ENCODE peak calls at places on chromosomes 4 and X, in five cellular contexts. G, T, N, L and F are unnamed samples.

GRCh38 chr4:101205878-101206277 is 141.4 kb downstream of the PPP3CA start:
- DNase-seq in G (peak; percentile 7), T (no peak), N (no peak), L (no peak), F (no peak)

GRCh38 chr4:64781737-64782326 is 372.6 kb upstream of the TECRL start:
- DNase-seq in G (no peak), T (no peak), N (no peak), L (no peak), F (no peak)

GRCh38 chr4:52873191-52873590 is 11.1 kb downstream of the RASL11B start:
- DNase-seq in G (no peak), T (no peak), N (no peak), L (peak; percentile 28), F (no peak)

GRCh38 chrX:16992902-16993301 is 46.4 kb downstream of the REPS2 start:
- DNase-seq in G (no peak), T (no peak), N (no peak), L (no peak), F (no peak)

GRCh38 chr4:96166806-96167205 is 326.9 kb downstream of the PDHA2 start:
- DNase-seq in G (no peak), T (no peak), N (no peak), L (no peak), F (no peak)

GRCh38 chr4:104897297-104897645 is 249.4 kb upstream of the TET2 start:
- DNase-seq in G (no peak), T (no peak), N (no peak), L (no peak), F (no peak)

GRCh38 chrX:21986596-21986995 is 45.5 kb upstream of the PHEX start:
- DNase-seq in G (no peak), T (no peak), N (no peak), L (no peak), F (no peak)

GRCh38 chr4:168900080-168900479 is 110.0 kb downstream of the CBR4 start:
- DNase-seq in G (no peak), T (no peak), N (no peak), L (no peak), F (no peak)

GRCh38 chr4:79623125-79623905 is 215.3 kb upstream of the GK2 start:
- DNase-seq in G (no peak), T (no peak), N (no peak), L (no peak), F (no peak)

GRCh38 chr4:180028682-180029081 is 2214.5 kb upstream of the TENM3 start:
- DNase-seq in G (no peak), T (no peak), N (no peak), L (no peak), F (no peak)

GRCh38 chr4:124526321-124526720 is 186.2 kb downstream of the ANKRD50 start:
- DNase-seq in G (no peak), T (no peak), N (no peak), L (no peak), F (no peak)

GRCh38 chr4:144732584-144733130 is 86.7 kb downstream of the HHIP start:
- DNase-seq in G (no peak), T (no peak), N (no peak), L (no peak), F (no peak)

GRCh38 chrX:46831620-46832327 is 5.1 kb upstream of the RP2 start:
- DNase-seq in G (no peak), T (no peak), N (no peak), L (no peak), F (no peak)

GRCh38 chr4:109699553-109700225 is 3.6 kb downstream of the CASP6 start:
- DNase-seq in G (no peak), T (no peak), N (no peak), L (no peak), F (no peak)

GRCh38 chr4:76435689-76436176 is 704 bp downstream of the SHROOM3 start:
- DNase-seq in G (no peak), T (no peak), N (no peak), L (no peak), F (no peak)

GRCh38 chr4:865572-865971 is 39.6 kb upstream of the CPLX1 start:
- DNase-seq in G (no peak), T (no peak), N (no peak), L (no peak), F (no peak)

GRCh38 chrX:348461-349117 is 30.0 kb upstream of the GTPBP6 start:
- DNase-seq in G (no peak), T (peak; percentile 28), N (no peak), L (no peak), F (peak; percentile 2)

GRCh38 chrX:123184199-123184857 is at the start of gene GRIA3:
- DNase-seq in G (no peak), T (no peak), N (no peak), L (no peak), F (no peak)

GRCh38 chrX:122943918-122944317 is 240.2 kb upstream of the GRIA3 start:
- DNase-seq in G (no peak), T (no peak), N (no peak), L (no peak), F (no peak)

GRCh38 chr4:7244343-7244680 is 52.0 kb downstream of the SORCS2 start:
- DNase-seq in G (no peak), T (no peak), N (no peak), L (no peak), F (no peak)

GRCh38 chr4:142690764-142691163 is 155.3 kb downstream of the INPP4B start:
- DNase-seq in G (no peak), T (no peak), N (no peak), L (no peak), F (no peak)

GRCh38 chrX:151621422-151621821 is 57.9 kb downstream of the PASD1 start:
- DNase-seq in G (no peak), T (no peak), N (no peak), L (no peak), F (no peak)

GRCh38 chrX:7334253-7334935 is 186.4 kb upstream of the PUDP start:
- DNase-seq in G (no peak), T (no peak), N (no peak), L (no peak), F (no peak)

GRCh38 chr4:170089743-170090666 is at the start of gene AADAT:
- DNase-seq in G (peak; percentile 74), T (peak; percentile 91), N (no peak), L (peak; percentile 69), F (peak; percentile 56)

GRCh38 chr4:169341490-169341889 is 70.7 kb upstream of the SH3RF1 start:
- DNase-seq in G (peak; percentile 34), T (no peak), N (no peak), L (no peak), F (no peak)

GRCh38 chrX:48645669-48646068 is 37.9 kb upstream of the WAS start:
- DNase-seq in G (no peak), T (no peak), N (no peak), L (no peak), F (no peak)

GRCh38 chrX:31366076-31366475 is 294.2 kb upstream of the FTHL17 start:
- DNase-seq in G (no peak), T (no peak), N (no peak), L (no peak), F (no peak)

GRCh38 chr4:167934216-167934615 is 158.1 kb upstream of the ANXA10 start:
- DNase-seq in G (no peak), T (no peak), N (no peak), L (no peak), F (no peak)

GRCh38 chrX:47649781-47650163 is 591 bp downstream of the ELK1 start:
- DNase-seq in G (no peak), T (no peak), N (no peak), L (no peak), F (no peak)

GRCh38 chr4:65983062-65983461 is 312.8 kb upstream of the EPHA5 start:
- DNase-seq in G (no peak), T (no peak), N (no peak), L (no peak), F (no peak)

GRCh38 chrX:87402256-87402655 is 115.3 kb upstream of the KLHL4 start:
- DNase-seq in G (no peak), T (no peak), N (no peak), L (no peak), F (no peak)

GRCh38 chrX:45083314-45083713 is 117.4 kb downstream of the DIPK2B start:
- DNase-seq in G (no peak), T (no peak), N (no peak), L (no peak), F (no peak)

GRCh38 chr4:185924458-185924857 is 112.5 kb upstream of the SORBS2 start:
- DNase-seq in G (no peak), T (no peak), N (no peak), L (no peak), F (no peak)
- TF ChIP-seq CTCF in G (no peak), T (no peak), N (no peak), L (no peak), F (no peak)

GRCh38 chr4:123244233-123244632 is 152.4 kb upstream of the SPRY1 start:
- DNase-seq in G (no peak), T (peak; percentile 71), N (no peak), L (peak; percentile 30), F (no peak)
- TF ChIP-seq CTCF in G (no peak), T (peak; percentile 18), N (no peak), L (no peak), F (no peak)

GRCh38 chrX:108590496-108590895 is 145.9 kb downstream of the IRS4 start:
- DNase-seq in G (no peak), T (no peak), N (no peak), L (no peak), F (no peak)

GRCh38 chrX:108582151-108582550 is 142.5 kb downstream of the COL4A5 start:
- DNase-seq in G (no peak), T (no peak), N (no peak), L (no peak), F (no peak)

GRCh38 chrX:108584617-108585211 is 145.1 kb downstream of the COL4A5 start:
- DNase-seq in G (peak; percentile 7), T (no peak), N (no peak), L (no peak), F (no peak)
- TF ChIP-seq CTCF in G (peak; percentile 59), T (peak; percentile 4), N (no peak), L (no peak), F (peak; percentile 3)

DNA sequence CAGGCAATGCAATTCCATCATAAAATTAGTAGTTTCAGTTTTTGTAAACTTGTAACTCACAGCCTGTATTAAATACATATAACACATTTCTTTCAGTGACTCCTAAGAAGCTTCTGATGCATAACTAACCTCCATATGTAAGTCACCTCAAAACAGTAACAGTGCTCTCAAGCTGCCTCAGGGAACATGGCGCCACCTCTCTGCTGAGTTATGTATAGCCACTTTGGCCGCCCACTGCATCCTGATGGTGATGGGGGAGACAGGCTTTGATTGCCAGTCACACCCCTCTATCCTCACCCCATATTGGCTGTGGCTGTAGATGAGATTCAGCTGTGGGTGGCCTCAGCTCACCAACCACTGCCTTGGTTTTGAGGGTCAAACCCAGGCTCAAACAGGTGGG is 54.3 kb downstream of the LRBA start:
- DNase-seq in G (peak; percentile 39), T (no peak), N (no peak), L (peak; percentile 37), F (no peak)
- TF ChIP-seq CTCF in G (peak; percentile 57), T (peak; percentile 44), N (peak; percentile 42), L (no peak), F (no peak)